ENCODE peak calls at places on chromosome 1, in five cellular contexts. C is fibroblast of the conjunctiva; Z is naive thymus-derived CD8-positive, alpha-beta T cell; P is left kidney; X is colonic mucosa. B is an unnamed sample.

GRCh38 chr1:33030575-33030974 is 6.1 kb downstream of the AK2 start:
- DNase-seq in Z (no peak), X (no peak), C (peak), P (no peak), B (peak)

GRCh38 chr1:196651637-196652215 is at the start of gene CFH:
- DNase-seq in C (peak), Z (no peak), X (no peak), P (peak), B (no peak)

GRCh38 chr1:69475021-69475420 is 92.7 kb upstream of the LRRC7 start:
- DNase-seq in Z (no peak), C (no peak), X (no peak), P (no peak), B (no peak)

GRCh38 chr1:22500476-22500875 is 48.8 kb downstream of the ZBTB40 start:
- DNase-seq in Z (no peak), C (peak), P (peak), X (peak), B (peak)

GRCh38 chr1:85283475-85284199 is 7.2 kb upstream of the BCL10 start:
- DNase-seq in P (no peak), C (no peak), X (peak), Z (no peak), B (peak)

GRCh38 chr1:209759829-209760359 is 4.0 kb downstream of the TRAF3IP3 start:
- DNase-seq in C (no peak), P (no peak), X (no peak), Z (no peak), B (no peak)

GRCh38 chr1:21811875-21812305 is at the start of gene LDLRAD2:
- DNase-seq in X (no peak), C (peak), Z (no peak), P (peak), B (peak)

GRCh38 chr1:107501081-107501605 is 360.3 kb downstream of the NTNG1 start:
- DNase-seq in X (no peak), P (no peak), C (no peak), Z (no peak), B (peak)